ENCODE peak calls at places on chromosomes 16 and 17, in six cellular contexts. R, Y, F, I, D and E are unnamed samples.

GRCh38 chr17:65394811-65395472 is 166.5 kb downstream of the AXIN2 start:
- DNase-seq in R (no peak), Y (no peak), F (no peak), I (no peak), D (no peak), E (no peak)

GRCh38 chr17:7992516-7992915 is 9.9 kb upstream of the GUCY2D start:
- DNase-seq in R (no peak), Y (no peak), F (no peak), I (no peak), D (no peak), E (no peak)

GRCh38 chr16:78324649-78325274 is 225.3 kb downstream of the WWOX start:
- DNase-seq in R (no peak), Y (no peak), F (peak; percentile 16), I (peak; percentile 2), D (no peak), E (no peak)

GRCh38 chr17:79001190-79002020 is 8.2 kb downstream of the CANT1 start:
- DNase-seq in R (no peak), Y (no peak), F (no peak), I (no peak), D (no peak), E (no peak)

GRCh38 chr17:73309727-73310555 is 1.9 kb downstream of the CDC42EP4 start:
- DNase-seq in R (no peak), Y (no peak), F (no peak), I (peak; percentile 60), D (no peak), E (no peak)

GRCh38 chr16:78292726-78293380 is 193.4 kb downstream of the WWOX start:
- DNase-seq in R (no peak), Y (no peak), F (peak; percentile 63), I (no peak), D (no peak), E (no peak)

GRCh38 chr16:75621170-75621477 is 2.0 kb downstream of the ADAT1 start:
- DNase-seq in R (no peak), Y (no peak), F (peak; percentile 53), I (peak; percentile 78), D (no peak), E (no peak)

GRCh38 chr16:4801962-4802658 is at the start of gene ROGDI:
- DNase-seq in R (peak; percentile 71), Y (peak; percentile 70), F (peak; percentile 80), I (peak; percentile 74), D (no peak), E (peak; percentile 64)

GRCh38 chr17:10116676-10117075 is 81.7 kb downstream of the GAS7 start:
- DNase-seq in R (no peak), Y (no peak), F (no peak), I (no peak), D (no peak), E (no peak)

GRCh38 chr17:82076785-82077591 is 11.4 kb upstream of the DUS1L start:
- DNase-seq in R (no peak), Y (no peak), F (peak; percentile 36), I (no peak), D (no peak), E (no peak)

GRCh38 chr17:6365187-6365943 is 69.6 kb downstream of the AIPL1 start:
- DNase-seq in R (no peak), Y (no peak), F (no peak), I (no peak), D (no peak), E (no peak)

GRCh38 chr17:15742051-15742795 is 10.1 kb downstream of the TBC1D26 start:
- DNase-seq in R (no peak), Y (no peak), F (no peak), I (no peak), D (no peak), E (no peak)

GRCh38 chr16:52494621-52495020 is 52.3 kb downstream of the TOX3 start:
- DNase-seq in R (no peak), Y (no peak), F (peak; percentile 64), I (no peak), D (no peak), E (no peak)

GRCh38 chr16:47144559-47144877 is 773 bp upstream of the NETO2 start:
- DNase-seq in R (no peak), Y (no peak), F (no peak), I (no peak), D (no peak), E (no peak)

GRCh38 chr17:39200957-39201510 is 951 bp downstream of the RPL19 start:
- DNase-seq in R (no peak), Y (no peak), F (no peak), I (no peak), D (no peak), E (no peak)

GRCh38 chr17:48576479-48577309 is 1.5 kb downstream of the HOXB4 start:
- DNase-seq in R (no peak), Y (no peak), F (no peak), I (peak; percentile 63), D (no peak), E (no peak)

GRCh38 chr17:48577330-48577945 is 712 bp downstream of the HOXB4 start:
- DNase-seq in R (no peak), Y (no peak), F (no peak), I (peak; percentile 70), D (no peak), E (no peak)

GRCh38 chr17:48578616-48579560 is 738 bp upstream of the HOXB4 start:
- DNase-seq in R (no peak), Y (no peak), F (no peak), I (peak; percentile 60), D (no peak), E (peak; percentile 55)

GRCh38 chr17:48579738-48580543 is 1.8 kb upstream of the HOXB4 start:
- DNase-seq in R (no peak), Y (no peak), F (no peak), I (peak; percentile 62), D (no peak), E (no peak)

DNA sequence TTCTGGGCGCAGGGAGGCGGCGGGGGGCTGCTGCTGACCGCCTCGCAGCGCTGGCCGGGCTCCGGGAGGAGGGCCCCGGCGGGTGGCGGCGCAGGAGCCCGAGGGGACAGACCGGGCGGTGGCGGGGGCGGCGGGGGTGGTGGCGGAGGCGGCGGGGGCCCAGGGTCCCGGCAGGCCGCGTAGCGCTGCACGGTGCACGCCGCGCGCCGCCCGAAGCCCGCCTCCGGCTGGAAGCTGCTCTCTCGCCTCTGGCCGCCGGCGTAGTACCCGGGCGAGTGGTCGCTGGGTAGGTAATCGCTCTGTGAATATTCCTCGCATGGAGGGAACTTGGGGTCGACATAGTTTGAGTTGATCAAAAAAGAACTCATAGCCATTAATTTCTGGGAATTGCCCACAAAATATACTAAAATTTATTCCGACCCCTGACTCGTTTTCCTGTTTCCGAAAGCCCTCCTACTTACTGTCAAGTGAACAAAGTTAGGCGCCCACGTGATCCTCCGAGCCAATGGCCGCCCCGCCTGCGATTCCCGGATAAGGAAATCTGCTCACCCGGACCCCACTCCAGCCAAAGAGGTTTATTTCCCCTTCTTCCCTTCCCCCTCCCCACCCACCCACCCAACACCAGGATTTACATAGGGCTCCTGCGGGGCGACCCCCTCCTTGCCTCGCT is at the start of gene HOXB4:
- DNase-seq in R (peak; percentile 71), Y (no peak), F (no peak), I (peak; percentile 92), D (peak; percentile 43), E (peak; percentile 76)
- TF ChIP-seq TAF1 in R (peak; percentile 6), Y (no peak), F (no peak), I (peak; percentile 44), D (peak; percentile 56), E (no peak)

GRCh38 chr17:51374220-51374619 is 113.9 kb downstream of the UTP18 start:
- DNase-seq in R (no peak), Y (no peak), F (no peak), I (no peak), D (no peak), E (no peak)

GRCh38 chr17:51373489-51374194 is 113.3 kb downstream of the UTP18 start:
- DNase-seq in R (no peak), Y (no peak), F (no peak), I (no peak), D (no peak), E (no peak)

GRCh38 chr17:51366866-51367265 is 106.5 kb downstream of the UTP18 start:
- DNase-seq in R (no peak), Y (no peak), F (no peak), I (no peak), D (no peak), E (no peak)

GRCh38 chr17:51371732-51372151 is 111.4 kb downstream of the UTP18 start:
- DNase-seq in R (peak; percentile 14), Y (peak; percentile 67), F (peak; percentile 69), I (peak; percentile 64), D (peak; percentile 28), E (no peak)

GRCh38 chr17:51372345-51373004 is 112.1 kb downstream of the UTP18 start:
- DNase-seq in R (peak; percentile 53), Y (no peak), F (peak; percentile 72), I (peak; percentile 88), D (peak; percentile 82), E (peak; percentile 36)
- TF ChIP-seq POLR2A in R (no peak), Y (no peak), F (no peak), I (no peak), D (no peak), E (no peak)

GRCh38 chr16:973366-973765 is 2.6 kb upstream of the LMF1 start:
- DNase-seq in R (no peak), Y (no peak), F (no peak), I (no peak), D (no peak), E (no peak)
- TF ChIP-seq POLR2AphosphoS5 in R (no peak), Y (no peak), F (no peak), I (no peak), D (no peak), E (no peak)

DNA sequence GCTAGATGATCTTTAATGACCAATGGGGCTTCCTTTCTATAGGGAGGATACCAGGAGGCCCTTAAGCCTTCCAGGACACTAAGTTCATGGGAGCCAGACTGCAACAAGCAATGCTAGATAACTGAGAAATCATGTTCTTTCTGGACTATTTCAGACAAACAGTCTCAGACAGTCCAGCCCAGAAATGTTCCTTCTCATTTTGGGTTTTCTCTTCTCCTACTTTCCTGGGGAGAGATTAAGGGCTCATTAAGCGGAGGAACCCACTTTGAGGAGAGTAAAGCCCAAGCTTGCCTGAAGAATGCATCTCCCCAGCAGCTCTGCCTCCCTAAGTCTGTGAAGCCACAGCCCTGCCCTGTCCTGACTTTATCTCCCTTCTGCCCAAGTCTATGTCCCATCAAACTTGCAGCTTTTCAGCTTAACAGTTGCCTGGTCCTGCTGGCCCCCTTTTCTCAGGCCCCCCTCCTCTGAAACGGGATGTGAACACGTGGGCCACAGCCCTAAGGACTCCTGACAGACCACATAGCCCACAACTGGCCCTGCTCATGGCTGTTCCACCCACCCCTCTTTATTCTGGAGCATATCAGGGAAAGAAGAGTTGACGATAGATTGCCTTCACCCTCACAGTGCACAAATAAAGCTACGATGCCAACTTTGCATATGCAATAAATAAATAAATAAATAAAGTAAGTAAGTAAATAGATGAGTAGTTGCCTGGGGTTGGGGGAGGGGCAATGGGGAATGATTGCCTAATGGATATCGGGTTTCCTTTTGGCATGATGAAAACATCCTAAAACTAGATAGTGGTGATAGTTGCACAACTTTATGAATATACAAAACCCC is 111.0 kb downstream of the N4BP1 start:
- DNase-seq in R (no peak), Y (no peak), F (peak; percentile 35), I (no peak), D (no peak), E (no peak)
- TF ChIP-seq TAF1 in R (no peak), Y (no peak), F (no peak), I (no peak), D (no peak), E (no peak)

GRCh38 chr16:15055141-15056053 is 477 bp downstream of the NTAN1 start:
- DNase-seq in R (peak; percentile 66), Y (no peak), F (peak; percentile 34), I (peak; percentile 27), D (no peak), E (peak; percentile 65)
- TF ChIP-seq POLR2A in R (no peak), Y (no peak), F (peak; percentile 68), I (no peak), D (peak; percentile 71), E (no peak)

GRCh38 chr16:84368327-84368996 is at the start of gene ATP2C2:
- DNase-seq in R (no peak), Y (peak; percentile 66), F (no peak), I (no peak), D (no peak), E (no peak)
- TF ChIP-seq POLR2AphosphoS5 in R (no peak), Y (no peak), F (no peak), I (no peak), D (no peak), E (no peak)